ENCODE peak calls at places on chromosomes 6 and 20, in ten cellular contexts. U is psoas muscle; Y is stomach; N is nephron progenitor cell; Q is Caco-2; D is ovary; P is hepatocyte; A is heart right ventricle; V is CD4-positive, alpha-beta T cell; B is lower lobe of right lung. O is an unnamed sample.

GRCh38 chr6:110217255-110217654 is 37.0 kb downstream of the CDC40 start:
- DNase-seq in U (no peak), Y (no peak), N (no peak), Q (no peak), D (no peak), P (no peak), A (no peak), V (no peak), B (no peak), O (no peak)

GRCh38 chr6:158023597-158023939 is 41.9 kb downstream of the SYNJ2 start:
- DNase-seq in U (no peak), Y (no peak), N (no peak), Q (no peak), D (no peak), P (peak), A (no peak), V (no peak), B (no peak), O (no peak)

GRCh38 chr6:53615633-53616449 is 49.7 kb downstream of the KLHL31 start:
- DNase-seq in U (no peak), Y (peak), N (no peak), Q (peak), D (no peak), P (peak), A (no peak), V (no peak), B (no peak), O (no peak)

GRCh38 chr6:15905488-15906392 is 223.1 kb upstream of the MYLIP start:
- DNase-seq in U (no peak), Y (no peak), N (peak), Q (no peak), D (no peak), P (no peak), A (no peak), V (no peak), B (no peak), O (no peak)

GRCh38 chr20:48630342-48631075 is 197.3 kb downstream of the PREX1 start:
- DNase-seq in U (no peak), Y (no peak), N (no peak), Q (no peak), D (no peak), P (no peak), A (no peak), V (no peak), B (peak), O (no peak)

GRCh38 chr6:131379951-131380350 is 193.1 kb upstream of the ARG1 start:
- DNase-seq in U (no peak), Y (no peak), N (no peak), Q (no peak), D (no peak), P (peak), A (no peak), V (no peak), B (no peak), O (no peak)

GRCh38 chr6:13063300-13063918 is 264.9 kb downstream of the TBC1D7 start:
- DNase-seq in U (no peak), Y (no peak), N (no peak), Q (no peak), D (no peak), P (no peak), A (no peak), V (no peak), B (no peak), O (no peak)

GRCh38 chr20:8094415-8094818 is 37.6 kb upstream of the PLCB1 start:
- DNase-seq in U (peak), Y (peak), N (no peak), Q (no peak), D (peak), P (peak), A (peak), V (no peak), B (peak), O (peak)

GRCh38 chr6:36964908-36965307 is 10.4 kb downstream of the PI16 start:
- DNase-seq in U (no peak), Y (no peak), N (no peak), Q (no peak), D (no peak), P (no peak), A (no peak), V (no peak), B (no peak), O (no peak)

GRCh38 chr20:58715709-58716475 is 23.3 kb downstream of the NPEPL1 start:
- DNase-seq in U (peak), Y (peak), N (no peak), Q (peak), D (peak), P (peak), A (no peak), V (no peak), B (no peak), O (peak)

GRCh38 chr20:23086931-23087411 is 847 bp upstream of the CD93 start:
- DNase-seq in U (peak), Y (no peak), N (no peak), Q (no peak), D (no peak), P (no peak), A (peak), V (no peak), B (peak), O (no peak)

GRCh38 chr6:13273931-13274706 is 54.2 kb downstream of the TBC1D7 start:
- DNase-seq in U (no peak), Y (peak), N (no peak), Q (peak), D (no peak), P (no peak), A (no peak), V (peak), B (peak), O (no peak)

GRCh38 chr6:99151634-99152344 is 197.7 kb downstream of the FAXC start:
- DNase-seq in U (no peak), Y (peak), N (peak), Q (peak), D (no peak), P (peak), A (peak), V (peak), B (peak), O (no peak)

GRCh38 chr6:56293756-56294155 is 46.4 kb upstream of the COL21A1 start:
- DNase-seq in U (no peak), Y (no peak), N (no peak), Q (no peak), D (no peak), P (no peak), A (no peak), V (no peak), B (no peak), O (no peak)

GRCh38 chr20:11172881-11173280 is 499.1 kb upstream of the JAG1 start:
- DNase-seq in U (no peak), Y (no peak), N (no peak), Q (no peak), D (no peak), P (no peak), A (no peak), V (no peak), B (no peak), O (no peak)

GRCh38 chr20:7272512-7272911 is 505.0 kb downstream of the BMP2 start:
- DNase-seq in U (no peak), Y (no peak), N (no peak), Q (no peak), D (no peak), P (no peak), A (no peak), V (no peak), B (no peak), O (no peak)

GRCh38 chr6:160930547-160931377 is 60.8 kb upstream of the MAP3K4 start:
- DNase-seq in U (peak), Y (peak), N (peak), Q (no peak), D (peak), P (peak), A (peak), V (peak), B (peak), O (peak)

GRCh38 chr6:157831424-157832249 is 8.6 kb downstream of the SNX9 start:
- DNase-seq in U (no peak), Y (no peak), N (no peak), Q (no peak), D (no peak), P (no peak), A (no peak), V (no peak), B (no peak), O (no peak)

GRCh38 chr6:39892490-39893129 is 41.7 kb downstream of the MOCS1 start:
- DNase-seq in U (peak), Y (peak), N (peak), Q (peak), D (peak), P (peak), A (peak), V (no peak), B (peak), O (peak)

GRCh38 chr20:35334511-35335101 is 42.4 kb upstream of the FAM83C start:
- DNase-seq in U (no peak), Y (no peak), N (no peak), Q (no peak), D (no peak), P (no peak), A (no peak), V (no peak), B (no peak), O (no peak)

GRCh38 chr6:45679631-45680030 is 301.9 kb upstream of the SUPT3H start:
- DNase-seq in U (no peak), Y (no peak), N (no peak), Q (no peak), D (no peak), P (no peak), A (no peak), V (no peak), B (no peak), O (no peak)

GRCh38 chr6:112289039-112289566 is 34.7 kb upstream of the LAMA4 start:
- DNase-seq in U (peak), Y (no peak), N (no peak), Q (no peak), D (peak), P (peak), A (peak), V (no peak), B (peak), O (peak)

GRCh38 chr6:157561037-157561790 is 180.2 kb downstream of the ZDHHC14 start:
- DNase-seq in U (no peak), Y (no peak), N (no peak), Q (no peak), D (no peak), P (no peak), A (no peak), V (no peak), B (no peak), O (no peak)

GRCh38 chr6:45625191-45625664 is 247.5 kb upstream of the SUPT3H start:
- DNase-seq in U (no peak), Y (no peak), N (no peak), Q (no peak), D (no peak), P (no peak), A (no peak), V (no peak), B (no peak), O (no peak)

GRCh38 chr6:155782739-155783459 is 327.3 kb upstream of the NOX3 start:
- DNase-seq in U (no peak), Y (no peak), N (no peak), Q (no peak), D (no peak), P (no peak), A (no peak), V (no peak), B (no peak), O (no peak)

GRCh38 chr6:145006914-145007313 is 721.8 kb downstream of the UTRN start:
- DNase-seq in U (no peak), Y (no peak), N (no peak), Q (no peak), D (no peak), P (no peak), A (no peak), V (no peak), B (no peak), O (no peak)

GRCh38 chr20:62696431-62696957 is 12.1 kb upstream of the NTSR1 start:
- DNase-seq in U (no peak), Y (no peak), N (no peak), Q (no peak), D (no peak), P (no peak), A (no peak), V (no peak), B (no peak), O (no peak)

GRCh38 chr6:40336296-40336695 is 250.9 kb downstream of the LRFN2 start:
- DNase-seq in U (no peak), Y (no peak), N (no peak), Q (no peak), D (no peak), P (no peak), A (no peak), V (no peak), B (no peak), O (no peak)

GRCh38 chr6:153437193-153437592 is 306.1 kb upstream of the RGS17 start:
- DNase-seq in U (no peak), Y (no peak), N (no peak), Q (no peak), D (no peak), P (no peak), A (no peak), V (no peak), B (no peak), O (no peak)

GRCh38 chr6:151408858-151409257 is 17.5 kb upstream of the ZBTB2 start:
- DNase-seq in U (no peak), Y (no peak), N (no peak), Q (no peak), D (no peak), P (no peak), A (no peak), V (no peak), B (no peak), O (no peak)

GRCh38 chr20:32522775-32523612 is 62.1 kb downstream of the NOL4L start:
- DNase-seq in U (no peak), Y (no peak), N (no peak), Q (no peak), D (no peak), P (no peak), A (no peak), V (no peak), B (peak), O (no peak)
- TF ChIP-seq CTCF in U (no peak), Y (no peak), N (no peak), Q (no peak), D (no peak), P (no peak), A (no peak), V (no peak), B (no peak), O (no peak)

GRCh38 chr20:18287915-18288747 is at the start of gene ZNF133:
- DNase-seq in U (peak), Y (peak), N (peak), Q (peak), D (peak), P (peak), A (peak), V (peak), B (peak), O (peak)
- TF ChIP-seq CTCF in U (no peak), Y (no peak), N (no peak), Q (no peak), D (peak), P (peak), A (peak), V (no peak), B (no peak), O (no peak)

DNA sequence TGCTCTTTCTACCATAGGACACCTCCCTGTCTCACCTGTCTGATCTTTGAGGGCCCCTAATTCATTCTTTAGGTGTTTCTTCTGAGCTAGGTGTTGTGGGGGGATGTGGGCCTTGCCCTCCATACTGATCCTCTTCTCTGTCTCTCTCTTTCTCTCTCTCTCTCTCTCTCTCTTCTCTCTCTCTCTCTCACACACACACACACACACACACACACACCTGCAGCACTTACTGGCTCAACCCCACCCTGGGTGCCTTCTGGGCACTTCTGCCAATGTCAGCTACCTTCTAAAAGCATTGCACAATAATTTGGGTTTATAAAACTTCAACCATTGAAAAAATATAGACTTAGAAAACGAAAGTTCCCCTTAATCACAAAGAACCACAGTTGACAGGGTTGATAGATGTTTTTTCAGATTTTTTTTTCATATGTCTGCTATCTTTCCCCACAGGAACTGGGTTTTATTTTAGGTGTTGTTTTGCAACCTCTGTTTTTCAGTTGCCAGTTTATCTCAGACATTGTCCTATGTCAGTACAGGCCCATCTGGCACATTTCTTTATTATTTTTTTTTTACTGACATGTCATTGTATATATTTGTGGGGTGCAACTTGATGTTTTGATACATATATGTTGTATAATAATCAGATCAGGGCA is 28.1 kb downstream of the PKIG start:
- DNase-seq in U (no peak), Y (no peak), N (no peak), Q (no peak), D (no peak), P (no peak), A (no peak), V (no peak), B (no peak), O (no peak)
- TF ChIP-seq CTCF in U (no peak), Y (no peak), N (no peak), Q (no peak), D (no peak), P (no peak), A (no peak), V (no peak), B (no peak), O (no peak)

DNA sequence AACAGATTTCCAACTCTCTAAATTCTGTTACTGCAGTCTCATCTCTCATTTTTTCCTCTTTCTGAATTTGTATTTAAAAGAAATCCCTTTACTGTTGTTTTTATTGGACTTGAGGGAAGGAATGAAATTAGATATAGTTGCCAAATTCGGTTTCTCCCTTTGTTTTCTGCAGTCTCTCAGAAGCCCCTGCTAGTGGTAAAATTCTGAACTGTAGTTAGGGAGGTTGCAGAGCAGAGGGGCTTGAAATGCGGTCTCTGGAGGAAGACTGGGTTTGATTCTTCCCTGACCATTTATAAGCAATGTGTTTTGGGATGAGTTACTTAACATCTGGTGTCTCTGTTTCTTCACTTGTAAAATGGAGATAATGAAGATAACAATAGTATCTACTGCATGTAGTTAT is 106.3 kb upstream of the TBX18 start:
- DNase-seq in U (no peak), Y (no peak), N (no peak), Q (no peak), D (no peak), P (no peak), A (no peak), V (no peak), B (no peak), O (no peak)
- TF ChIP-seq CTCF in U (no peak), Y (no peak), N (no peak), Q (no peak), D (no peak), P (no peak), A (no peak), V (no peak), B (no peak), O (no peak)

GRCh38 chr6:125751334-125751916 is 2.0 kb downstream of the HEY2 start:
- DNase-seq in U (no peak), Y (no peak), N (no peak), Q (no peak), D (no peak), P (no peak), A (no peak), V (no peak), B (no peak), O (no peak)

GRCh38 chr6:125752773-125753172 is 3.3 kb downstream of the HEY2 start:
- DNase-seq in U (no peak), Y (no peak), N (no peak), Q (no peak), D (no peak), P (no peak), A (no peak), V (no peak), B (no peak), O (no peak)

GRCh38 chr6:125750692-125751333 is 1.4 kb downstream of the HEY2 start:
- DNase-seq in U (no peak), Y (no peak), N (no peak), Q (no peak), D (no peak), P (no peak), A (no peak), V (no peak), B (no peak), O (no peak)

GRCh38 chr6:125753937-125754259 is 4.5 kb downstream of the HEY2 start:
- DNase-seq in U (no peak), Y (no peak), N (no peak), Q (no peak), D (no peak), P (no peak), A (no peak), V (no peak), B (no peak), O (no peak)

GRCh38 chr6:125753218-125753936 is 3.9 kb downstream of the HEY2 start:
- DNase-seq in U (no peak), Y (no peak), N (no peak), Q (no peak), D (no peak), P (no peak), A (no peak), V (no peak), B (no peak), O (no peak)
- TF ChIP-seq CTCF in U (peak), Y (peak), N (peak), Q (peak), D (no peak), P (peak), A (peak), V (peak), B (peak), O (peak)

DNA sequence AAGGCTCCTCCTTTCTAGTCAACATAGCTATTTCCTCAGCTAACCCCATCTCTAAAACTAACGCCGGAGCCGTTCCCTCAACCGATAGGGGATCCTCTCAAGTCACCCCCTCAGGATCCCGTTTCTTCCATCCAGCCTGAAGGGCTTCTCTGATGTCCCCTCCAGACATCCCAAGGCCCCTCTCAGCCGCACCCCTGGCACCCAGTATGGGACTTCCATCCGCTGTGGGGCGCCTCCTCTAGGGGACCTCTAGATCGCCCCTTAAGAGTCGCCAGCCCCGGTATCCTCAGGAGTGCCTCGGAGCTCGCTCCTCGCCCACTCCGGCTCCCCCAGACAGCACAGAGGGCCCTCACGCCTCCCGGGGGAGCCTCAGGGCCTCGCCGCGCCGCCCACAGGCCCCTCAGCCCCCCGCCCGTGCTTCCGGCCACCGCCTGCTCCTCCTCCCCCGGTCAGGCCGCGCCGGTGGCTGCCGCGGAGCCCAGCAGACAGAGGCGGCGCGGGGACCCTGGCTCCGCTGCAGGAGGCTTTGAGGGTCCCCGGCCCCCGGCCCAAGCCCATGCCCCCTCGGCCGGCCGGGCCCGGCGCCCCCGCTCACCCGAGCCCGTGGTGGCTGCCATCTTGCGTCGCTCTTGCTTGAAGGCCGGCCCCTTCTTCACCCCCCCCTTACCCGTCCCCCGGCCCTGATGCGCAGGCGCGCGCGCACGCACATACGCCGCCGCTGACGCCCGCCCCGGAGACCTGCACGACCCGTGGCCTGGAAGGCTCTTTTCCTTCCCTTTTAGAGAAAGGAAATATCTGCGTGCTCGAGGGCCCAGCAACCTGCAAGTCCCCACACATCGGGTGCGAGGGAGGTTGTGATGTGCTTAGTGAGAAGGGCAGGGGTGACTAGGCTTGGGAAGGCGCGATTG is at the start of gene UBE2V1:
- DNase-seq in U (peak), Y (peak), N (peak), Q (peak), D (peak), P (peak), A (peak), V (peak), B (peak), O (peak)
- TF ChIP-seq CTCF in U (peak), Y (peak), N (no peak), Q (peak), D (peak), P (peak), A (peak), V (peak), B (peak), O (peak)

DNA sequence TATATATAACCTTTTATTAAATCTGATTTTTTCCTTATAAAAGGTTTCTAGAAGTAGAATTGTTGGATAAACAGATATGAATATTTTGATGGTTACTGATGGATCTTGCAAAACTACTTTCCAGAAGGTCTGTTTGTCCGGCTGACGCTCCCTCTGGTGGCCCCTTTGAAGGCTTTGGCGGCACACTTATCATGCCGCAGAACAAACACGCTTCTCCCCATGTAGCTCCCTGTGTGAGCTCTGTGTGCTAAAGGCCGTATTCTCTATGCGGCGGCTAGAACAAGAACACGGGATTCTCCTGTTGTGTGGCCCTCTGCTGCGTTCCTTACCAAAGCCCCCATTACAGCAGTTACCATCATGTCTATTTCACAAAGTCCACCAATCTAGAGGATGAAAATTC is 30.0 kb downstream of the PPP1R3G start:
- DNase-seq in U (no peak), Y (no peak), N (no peak), Q (no peak), D (no peak), P (peak), A (no peak), V (no peak), B (no peak), O (no peak)
- TF ChIP-seq CTCF in U (no peak), Y (no peak), N (no peak), Q (no peak), D (no peak), P (no peak), A (peak), V (no peak), B (no peak), O (peak)